ENCODE peak calls at places on chromosomes 6 and 20, in four cellular contexts. S, I, X and L are unnamed samples.

GRCh38 chr20:7996898-7997297 is 22.7 kb downstream of the TMX4 start:
- DNase-seq in S (no peak), I (no peak), X (no peak), L (no peak)

GRCh38 chr20:2006452-2007381 is 12.9 kb upstream of the PDYN start:
- DNase-seq in S (no peak), I (peak; percentile 52), X (peak; percentile 5), L (no peak)

GRCh38 chr6:138844203-138844602 is 48.3 kb downstream of the ECT2L start:
- DNase-seq in S (no peak), I (no peak), X (no peak), L (peak; percentile 63)

GRCh38 chr6:46215777-46216176 is 45.0 kb upstream of the ENPP5 start:
- DNase-seq in S (no peak), I (no peak), X (no peak), L (no peak)

GRCh38 chr6:55286824-55287223 is 40.4 kb upstream of the GFRAL start:
- DNase-seq in S (no peak), I (no peak), X (no peak), L (no peak)

GRCh38 chr20:13775867-13776266 is 8.9 kb downstream of the ESF1 start:
- DNase-seq in S (no peak), I (no peak), X (no peak), L (no peak)

GRCh38 chr6:150417899-150418824 is 49.4 kb downstream of the IYD start:
- DNase-seq in S (no peak), I (peak; percentile 80), X (no peak), L (no peak)

GRCh38 chr6:112717401-112717800 is 370.3 kb downstream of the RFPL4B start:
- DNase-seq in S (no peak), I (no peak), X (no peak), L (no peak)

GRCh38 chr6:130760006-130760405 is 67.2 kb upstream of the SMLR1 start:
- DNase-seq in S (no peak), I (peak; percentile 7), X (no peak), L (no peak)

GRCh38 chr6:169479783-169480495 is 221.9 kb downstream of the WDR27 start:
- DNase-seq in S (no peak), I (no peak), X (no peak), L (no peak)
- H3K9me3 ChIP-seq in S (peaks cover 4% of the 10 kb centered on the region), I (peaks cover 6% of the 10 kb centered on the region), X (peaks cover 4% of the 10 kb centered on the region), L (peaks cover 59% of the 10 kb centered on the region)

GRCh38 chr20:31260326-31260932 is 3.0 kb downstream of the DEFB115 start:
- DNase-seq in S (no peak), I (no peak), X (no peak), L (no peak)

GRCh38 chr20:31256959-31257358 is 505 bp upstream of the DEFB115 start:
- DNase-seq in S (no peak), I (no peak), X (no peak), L (no peak)

GRCh38 chr20:31257364-31257763 is at the start of gene DEFB115:
- DNase-seq in S (no peak), I (no peak), X (no peak), L (no peak)
- H3K9me3 ChIP-seq in S (no peaks in the 10 kb centered on the region), I (no peaks in the 10 kb centered on the region), X (no peaks in the 10 kb centered on the region), L (no peaks in the 10 kb centered on the region)

DNA sequence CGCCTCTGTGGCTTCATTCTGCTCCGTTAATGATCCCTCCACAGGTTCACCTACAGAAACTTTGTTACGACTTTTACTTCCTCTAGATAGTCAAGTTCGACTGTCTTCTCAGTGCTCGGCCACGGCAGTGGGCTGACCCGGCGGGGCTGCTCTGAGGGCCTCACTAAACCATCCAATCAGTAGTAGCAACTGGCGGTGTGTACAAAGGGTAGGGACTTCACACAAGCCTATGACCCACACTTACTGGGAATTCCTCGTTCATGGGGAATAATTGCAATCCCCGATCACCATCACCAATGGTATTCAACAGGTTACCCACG is 1959.2 kb upstream of the DEFB115 start:
- DNase-seq in S (no peak), I (no peak), X (no peak), L (no peak)
- H3K9me3 ChIP-seq in S (no peaks in the 10 kb centered on the region), I (no peaks in the 10 kb centered on the region), X (no peaks in the 10 kb centered on the region), L (no peaks in the 10 kb centered on the region)

GRCh38 chr6:34274129-34274528 is 25.3 kb upstream of the SMIM29 start:
- DNase-seq in S (no peak), I (no peak), X (no peak), L (no peak)
- H3K9me3 ChIP-seq in S (no peaks in the 10 kb centered on the region), I (no peaks in the 10 kb centered on the region), X (no peaks in the 10 kb centered on the region), L (no peaks in the 10 kb centered on the region)

DNA sequence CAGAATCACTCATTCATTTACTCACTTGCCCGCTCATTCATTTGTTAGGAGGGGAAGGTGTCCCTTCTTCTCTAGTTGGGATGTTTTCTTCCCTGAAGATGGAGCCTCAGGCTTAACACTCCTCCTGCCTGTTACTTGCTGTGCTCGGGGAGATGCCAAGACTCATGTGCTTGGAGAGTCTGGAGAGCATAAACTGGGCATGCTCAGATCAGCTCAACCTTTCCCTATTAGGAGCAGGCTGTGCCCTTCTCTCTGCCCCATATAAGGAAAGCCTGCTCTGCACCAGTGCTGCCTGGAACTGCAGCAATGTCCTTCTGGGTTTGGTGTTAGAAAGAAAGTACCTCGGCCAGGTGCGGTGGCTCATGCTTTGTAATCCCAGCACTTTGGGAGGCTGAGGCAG is 18.0 kb upstream of the UBE2V1 start:
- DNase-seq in S (peak; percentile 94), I (peak; percentile 85), X (no peak), L (no peak)
- H3K9me3 ChIP-seq in S (no peaks in the 10 kb centered on the region), I (no peaks in the 10 kb centered on the region), X (no peaks in the 10 kb centered on the region), L (no peaks in the 10 kb centered on the region)

DNA sequence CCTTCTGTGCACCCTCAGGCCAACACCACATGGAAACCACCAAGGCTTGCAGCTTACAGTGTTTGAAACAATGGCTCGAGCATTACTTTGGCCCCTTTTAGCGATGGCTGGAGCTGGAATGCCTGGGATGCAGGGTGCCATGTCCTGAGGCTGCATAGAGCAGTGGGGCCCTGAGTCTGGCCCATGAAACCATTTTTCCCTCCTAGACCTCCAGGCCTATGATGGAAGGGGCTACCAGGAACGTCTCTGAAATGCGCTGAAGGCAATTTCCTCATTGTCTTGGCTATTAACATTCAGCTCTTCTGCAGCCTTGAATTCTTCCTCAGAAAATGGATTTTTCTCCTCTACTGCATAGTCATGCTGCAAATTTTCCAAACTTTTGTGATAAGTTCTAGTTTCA is 29.9 kb upstream of the SERINC1 start:
- DNase-seq in S (no peak), I (no peak), X (no peak), L (no peak)
- H3K9me3 ChIP-seq in S (peaks cover 6% of the 10 kb centered on the region), I (no peaks in the 10 kb centered on the region), X (peaks cover 4% of the 10 kb centered on the region), L (no peaks in the 10 kb centered on the region)

GRCh38 chr20:59706106-59706693 is 101.9 kb downstream of the PHACTR3 start:
- DNase-seq in S (no peak), I (no peak), X (no peak), L (no peak)
- H3K9me3 ChIP-seq in S (no peaks in the 10 kb centered on the region), I (no peaks in the 10 kb centered on the region), X (no peaks in the 10 kb centered on the region), L (no peaks in the 10 kb centered on the region)